ENCODE peak calls at places on chromosome 7, in six cellular contexts. G is astrocyte of the cerebellum, C is upper lobe of right lung, K is GM23338, I is endodermal cell, Z is cardiac muscle cell. Y is an unnamed sample.

GRCh38 chr7:27346531-27347260 is 104.1 kb downstream of the EVX1 start:
- DNase-seq in C (no peak), G (no peak), K (peak), Z (no peak), I (peak), Y (no peak)

GRCh38 chr7:130891254-130892094 is 157.5 kb upstream of the KLF14 start:
- DNase-seq in I (no peak), K (no peak), C (peak), G (peak), Z (no peak), Y (no peak)

GRCh38 chr7:158431941-158432347 is 155.7 kb downstream of the PTPRN2 start:
- DNase-seq in G (peak), K (no peak), Z (no peak), I (no peak), C (peak), Y (no peak)

GRCh38 chr7:100007887-100008286 is 7.5 kb upstream of the ZKSCAN1 start:
- DNase-seq in I (peak), K (peak), Z (no peak), C (no peak), G (no peak), Y (no peak)

GRCh38 chr7:102111758-102112119 is 174.9 kb upstream of the SH2B2 start:
- DNase-seq in C (peak), K (peak), Z (no peak), I (peak), G (no peak), Y (no peak)

GRCh38 chr7:149020483-149020882 is 7.8 kb downstream of the PDIA4 start:
- DNase-seq in I (no peak), C (no peak), G (no peak), K (no peak), Z (no peak), Y (no peak)

GRCh38 chr7:117034851-117035462 is 81.7 kb downstream of the ST7 start:
- DNase-seq in K (no peak), I (no peak), G (no peak), C (no peak), Z (no peak), Y (no peak)

GRCh38 chr7:39987641-39988347 is 37.7 kb downstream of the CDK13 start:
- DNase-seq in C (no peak), I (no peak), G (no peak), Z (no peak), K (no peak), Y (no peak)

GRCh38 chr7:130732980-130733865 is 784 bp downstream of the KLF14 start:
- DNase-seq in G (no peak), C (peak), K (peak), Z (peak), I (peak), Y (peak)

GRCh38 chr7:2851499-2851898 is 7.4 kb upstream of the GNA12 start:
- DNase-seq in K (no peak), Z (no peak), C (no peak), I (no peak), G (no peak), Y (no peak)
- H3K4me3 ChIP-seq in K (no peak), Z (no peak), C (no peak), I (no peak), G (no peak), Y (no peak)

GRCh38 chr7:50335230-50335794 is 30.8 kb downstream of the IKZF1 start:
- DNase-seq in G (no peak), C (no peak), K (no peak), I (no peak), Z (no peak), Y (no peak)
- H3K4me3 ChIP-seq in G (no peak), C (no peak), K (no peak), I (no peak), Z (no peak), Y (no peak)

GRCh38 chr7:128266529-128266890 is 25.4 kb downstream of the LEP start:
- DNase-seq in C (no peak), G (no peak), K (no peak), I (no peak), Z (no peak), Y (no peak)
- H3K4me3 ChIP-seq in C (no peak), G (no peak), K (peak), I (peak), Z (no peak), Y (no peak)

DNA sequence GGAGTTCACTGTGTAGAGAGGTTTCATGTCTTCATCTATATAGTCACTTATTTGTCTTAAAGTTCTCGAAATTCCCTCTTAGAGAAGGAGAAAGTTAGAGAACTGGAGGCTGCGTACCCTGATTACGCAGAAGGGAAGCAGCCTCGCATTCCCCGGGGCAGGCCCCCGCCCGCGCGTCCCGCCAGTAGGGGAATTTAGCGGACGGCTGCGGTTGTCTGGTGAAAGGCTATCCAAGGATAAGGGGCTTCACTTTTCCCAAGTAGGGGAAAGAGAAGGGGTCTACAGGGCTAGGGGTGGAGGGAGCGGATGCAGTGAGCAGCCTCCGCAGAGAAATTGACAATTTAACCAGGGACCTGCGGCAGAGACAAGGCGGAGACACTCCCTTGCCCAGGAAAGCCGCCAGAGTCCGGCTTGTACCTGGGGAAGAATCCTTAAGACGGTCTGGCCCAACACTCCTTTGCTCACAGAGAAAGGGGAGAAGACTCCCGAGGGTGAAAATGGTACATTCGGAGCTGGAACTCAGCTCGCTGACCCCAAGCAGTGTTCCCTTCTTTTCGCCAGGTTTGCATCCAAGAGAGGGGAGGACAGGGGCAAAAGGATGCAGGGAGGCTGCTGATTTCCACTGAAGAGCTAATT is 976 bp upstream of the MAGI2 start:
- DNase-seq in C (peak), G (no peak), I (peak), K (peak), Z (peak), Y (no peak)
- H3K4me3 ChIP-seq in C (peak), G (peak), I (peak), K (peak), Z (peak), Y (no peak)

GRCh38 chr7:129166745-129167144 is 21.7 kb upstream of the SMO start:
- DNase-seq in Z (no peak), C (no peak), G (no peak), K (no peak), I (no peak), Y (no peak)

GRCh38 chr7:129168219-129168991 is 20.0 kb upstream of the SMO start:
- DNase-seq in I (peak), G (no peak), K (peak), Z (peak), C (peak), Y (no peak)

GRCh38 chr7:129169171-129169643 is 19.2 kb upstream of the SMO start:
- DNase-seq in G (no peak), C (peak), I (peak), Z (peak), K (peak), Y (no peak)

GRCh38 chr7:129170373-129171021 is 17.9 kb upstream of the SMO start:
- DNase-seq in C (no peak), G (no peak), Z (no peak), K (peak), I (peak), Y (no peak)

GRCh38 chr7:129169705-129170319 is 18.6 kb upstream of the SMO start:
- DNase-seq in Z (no peak), C (no peak), K (peak), G (no peak), I (peak), Y (no peak)
- H3K4me3 ChIP-seq in Z (no peak), C (peak), K (peak), G (peak), I (peak), Y (no peak)

GRCh38 chr7:98252655-98253054 is 623 bp upstream of the TECPR1 start:
- DNase-seq in G (no peak), C (no peak), I (no peak), K (no peak), Z (no peak), Y (no peak)
- H3K4me3 ChIP-seq in G (peak), C (peak), I (peak), K (peak), Z (peak), Y (peak)